ENCODE peak calls at places on chromosomes 13 and 19, in eight cellular contexts. D is AG04449, N is uterus, J is BE2C, V is retinal pigment epithelial cell, L is cardiac muscle cell, T is A549, P is pancreas. Q is an unnamed sample.

GRCh38 chr19:14565298-14565679 is 6.6 kb downstream of the NDUFB7 start:
- DNase-seq in D (no peak), N (no peak), J (no peak), V (no peak), L (no peak), T (no peak), P (no peak), Q (no peak)

GRCh38 chr19:55301459-55302331 is 17.9 kb downstream of the BRSK1 start:
- DNase-seq in D (no peak), N (peak), J (peak), V (no peak), L (peak), T (peak), P (peak), Q (no peak)

GRCh38 chr13:92297971-92298942 is 899.8 kb downstream of the GPC5 start:
- DNase-seq in D (no peak), N (no peak), J (no peak), V (no peak), L (no peak), T (no peak), P (no peak), Q (no peak)

GRCh38 chr19:5968431-5969373 is 9.2 kb downstream of the RANBP3 start:
- DNase-seq in D (no peak), N (no peak), J (no peak), V (no peak), L (no peak), T (no peak), P (peak), Q (no peak)

GRCh38 chr13:76879211-76879875 is 6.9 kb downstream of the KCTD12 start:
- DNase-seq in D (peak), N (peak), J (no peak), V (no peak), L (no peak), T (no peak), P (no peak), Q (no peak)

GRCh38 chr19:31892060-31892459 is 453.4 kb upstream of the ZNF507 start:
- DNase-seq in D (no peak), N (no peak), J (no peak), V (no peak), L (no peak), T (no peak), P (no peak), Q (no peak)

GRCh38 chr13:106152047-106152446 is 383.4 kb downstream of the EFNB2 start:
- DNase-seq in D (no peak), N (no peak), J (no peak), V (no peak), L (no peak), T (no peak), P (no peak), Q (no peak)

GRCh38 chr13:109785141-109785891 is 1.1 kb downstream of the IRS2 start:
- DNase-seq in D (no peak), N (peak), J (peak), V (no peak), L (peak), T (no peak), P (peak), Q (no peak)

GRCh38 chr13:66033924-66034323 is 1196.2 kb downstream of the PCDH9 start:
- DNase-seq in D (no peak), N (no peak), J (no peak), V (no peak), L (no peak), T (no peak), P (no peak), Q (no peak)

GRCh38 chr13:50921706-50922105 is 12.1 kb downstream of the RNASEH2B start:
- DNase-seq in D (no peak), N (no peak), J (no peak), V (no peak), L (no peak), T (no peak), P (no peak), Q (no peak)

GRCh38 chr19:44925114-44925891 is 10.9 kb downstream of the APOC1 start:
- DNase-seq in D (no peak), N (peak), J (no peak), V (no peak), L (no peak), T (no peak), P (no peak), Q (no peak)

GRCh38 chr13:35947315-35947714 is 183.9 kb downstream of the DCLK1 start:
- DNase-seq in D (no peak), N (no peak), J (no peak), V (no peak), L (no peak), T (no peak), P (no peak), Q (no peak)

GRCh38 chr13:83702021-83702420 is 180.3 kb downstream of the SLITRK1 start:
- DNase-seq in D (no peak), N (no peak), J (no peak), V (no peak), L (no peak), T (no peak), P (no peak), Q (no peak)

GRCh38 chr13:67224148-67224846 is 5.8 kb downstream of the PCDH9 start:
- DNase-seq in D (peak), N (peak), J (peak), V (peak), L (peak), T (peak), P (peak), Q (peak)

GRCh38 chr19:54317965-54318240 is 4.9 kb upstream of the LILRA5 start:
- DNase-seq in D (no peak), N (no peak), J (no peak), V (no peak), L (no peak), T (no peak), P (no peak), Q (no peak)

GRCh38 chr19:6677495-6677894 is 7.5 kb upstream of the TNFSF14 start:
- DNase-seq in D (no peak), N (no peak), J (no peak), V (no peak), L (no peak), T (no peak), P (no peak), Q (no peak)

GRCh38 chr13:86000546-86000945 is 201.3 kb upstream of the SLITRK6 start:
- DNase-seq in D (no peak), N (no peak), J (no peak), V (no peak), L (no peak), T (no peak), P (no peak), Q (no peak)

GRCh38 chr19:16337809-16338469 is 13.3 kb downstream of the KLF2 start:
- DNase-seq in D (no peak), N (no peak), J (no peak), V (no peak), L (no peak), T (no peak), P (no peak), Q (no peak)

GRCh38 chr19:16339361-16339725 is 14.7 kb downstream of the KLF2 start:
- DNase-seq in D (no peak), N (no peak), J (no peak), V (no peak), L (no peak), T (no peak), P (no peak), Q (no peak)

GRCh38 chr19:16340092-16340491 is 15.5 kb downstream of the KLF2 start:
- DNase-seq in D (no peak), N (no peak), J (no peak), V (peak), L (no peak), T (no peak), P (no peak), Q (no peak)

GRCh38 chr19:16340654-16341053 is 16.0 kb downstream of the KLF2 start:
- DNase-seq in D (no peak), N (no peak), J (no peak), V (no peak), L (no peak), T (no peak), P (no peak), Q (no peak)

DNA sequence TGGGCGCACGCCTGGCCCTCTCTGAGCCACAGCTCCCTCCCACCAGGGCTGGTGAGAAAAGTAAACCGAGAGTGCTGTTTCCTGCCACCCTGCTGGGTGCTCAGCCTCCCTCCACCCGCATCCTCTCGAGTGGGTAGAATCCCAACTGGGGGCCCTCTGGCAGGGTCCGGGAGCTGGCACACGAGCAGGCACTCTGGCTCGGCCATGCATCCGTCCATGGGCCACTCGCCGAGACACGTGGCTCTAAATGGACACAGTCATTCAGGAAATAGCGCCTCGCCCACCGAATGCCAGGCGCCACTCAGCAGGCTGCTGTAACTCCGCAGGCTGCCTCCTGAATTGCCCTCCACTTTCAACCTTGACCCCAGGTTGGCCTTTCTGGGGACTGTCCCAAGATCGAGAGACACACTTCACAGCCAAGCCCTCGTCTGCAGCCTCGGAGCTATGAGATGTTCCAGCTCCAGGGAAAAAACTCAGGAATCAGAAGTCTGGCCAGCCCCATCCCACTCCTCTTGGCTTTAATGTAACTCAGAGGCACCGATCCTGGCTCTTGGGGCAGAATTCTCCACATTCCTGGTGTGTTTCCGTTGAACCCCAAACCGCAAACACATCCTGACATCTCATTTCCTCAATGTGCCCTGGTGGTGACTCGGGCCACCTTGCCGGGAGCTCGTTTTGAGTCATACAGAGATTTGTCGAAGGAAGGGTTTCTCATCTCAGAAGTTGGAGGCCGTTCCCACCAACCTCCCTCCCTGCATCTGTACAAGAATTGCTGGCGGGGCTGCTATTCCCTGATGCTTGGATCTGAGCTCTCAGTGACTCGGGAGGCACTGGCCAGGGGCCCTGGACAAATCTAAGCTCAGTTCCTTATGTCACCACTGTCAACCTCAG is 14.1 kb downstream of the KLF2 start:
- DNase-seq in D (no peak), N (no peak), J (no peak), V (peak), L (no peak), T (peak), P (no peak), Q (peak)
- TF ChIP-seq CTCF in D (peak), N (no peak), J (no peak), V (no peak), L (no peak), T (no peak), P (no peak), Q (peak)

GRCh38 chr13:112894423-112894672 is 74.7 kb upstream of the MCF2L start:
- DNase-seq in D (no peak), N (no peak), J (no peak), V (no peak), L (no peak), T (no peak), P (no peak), Q (no peak)

GRCh38 chr13:112894673-112895481 is 74.1 kb upstream of the MCF2L start:
- DNase-seq in D (no peak), N (no peak), J (no peak), V (no peak), L (peak), T (no peak), P (peak), Q (no peak)

GRCh38 chr13:112897603-112897955 is 71.4 kb upstream of the MCF2L start:
- DNase-seq in D (no peak), N (no peak), J (no peak), V (no peak), L (no peak), T (no peak), P (no peak), Q (no peak)

GRCh38 chr13:112896736-112897602 is 72.0 kb upstream of the MCF2L start:
- DNase-seq in D (no peak), N (no peak), J (peak), V (no peak), L (no peak), T (no peak), P (peak), Q (no peak)

GRCh38 chr13:112895521-112896465 is 73.2 kb upstream of the MCF2L start:
- DNase-seq in D (no peak), N (no peak), J (no peak), V (no peak), L (no peak), T (no peak), P (peak), Q (no peak)
- H3K4me3 ChIP-seq in D (no peak), N (no peak), J (no peak), V (no peak), L (no peak), T (no peak), P (no peak), Q (no peak)

GRCh38 chr13:46492946-46493345 is 60.0 kb upstream of the LRCH1 start:
- DNase-seq in D (no peak), N (no peak), J (peak), V (no peak), L (peak), T (peak), P (no peak), Q (no peak)
- TF ChIP-seq CTCF in D (peak), N (peak), J (peak), V (peak), L (peak), T (peak), P (no peak), Q (peak)

GRCh38 chr19:984165-984967 is at the start of gene WDR18:
- DNase-seq in D (peak), N (peak), J (peak), V (no peak), L (peak), T (peak), P (peak), Q (peak)
- H3K4me3 ChIP-seq in D (peak), N (peak), J (peak), V (peak), L (peak), T (peak), P (peak), Q (peak)

GRCh38 chr19:2207008-2207407 is 29.1 kb downstream of the PLEKHJ1 start:
- DNase-seq in D (no peak), N (no peak), J (no peak), V (no peak), L (no peak), T (no peak), P (no peak), Q (no peak)

GRCh38 chr19:2210206-2210605 is 25.9 kb downstream of the PLEKHJ1 start:
- DNase-seq in D (no peak), N (no peak), J (no peak), V (no peak), L (no peak), T (no peak), P (no peak), Q (no peak)

GRCh38 chr19:2209408-2209807 is 26.7 kb downstream of the PLEKHJ1 start:
- DNase-seq in D (no peak), N (no peak), J (no peak), V (no peak), L (no peak), T (no peak), P (no peak), Q (no peak)

GRCh38 chr19:2208975-2209374 is 27.2 kb downstream of the PLEKHJ1 start:
- DNase-seq in D (no peak), N (no peak), J (no peak), V (no peak), L (no peak), T (no peak), P (no peak), Q (no peak)

DNA sequence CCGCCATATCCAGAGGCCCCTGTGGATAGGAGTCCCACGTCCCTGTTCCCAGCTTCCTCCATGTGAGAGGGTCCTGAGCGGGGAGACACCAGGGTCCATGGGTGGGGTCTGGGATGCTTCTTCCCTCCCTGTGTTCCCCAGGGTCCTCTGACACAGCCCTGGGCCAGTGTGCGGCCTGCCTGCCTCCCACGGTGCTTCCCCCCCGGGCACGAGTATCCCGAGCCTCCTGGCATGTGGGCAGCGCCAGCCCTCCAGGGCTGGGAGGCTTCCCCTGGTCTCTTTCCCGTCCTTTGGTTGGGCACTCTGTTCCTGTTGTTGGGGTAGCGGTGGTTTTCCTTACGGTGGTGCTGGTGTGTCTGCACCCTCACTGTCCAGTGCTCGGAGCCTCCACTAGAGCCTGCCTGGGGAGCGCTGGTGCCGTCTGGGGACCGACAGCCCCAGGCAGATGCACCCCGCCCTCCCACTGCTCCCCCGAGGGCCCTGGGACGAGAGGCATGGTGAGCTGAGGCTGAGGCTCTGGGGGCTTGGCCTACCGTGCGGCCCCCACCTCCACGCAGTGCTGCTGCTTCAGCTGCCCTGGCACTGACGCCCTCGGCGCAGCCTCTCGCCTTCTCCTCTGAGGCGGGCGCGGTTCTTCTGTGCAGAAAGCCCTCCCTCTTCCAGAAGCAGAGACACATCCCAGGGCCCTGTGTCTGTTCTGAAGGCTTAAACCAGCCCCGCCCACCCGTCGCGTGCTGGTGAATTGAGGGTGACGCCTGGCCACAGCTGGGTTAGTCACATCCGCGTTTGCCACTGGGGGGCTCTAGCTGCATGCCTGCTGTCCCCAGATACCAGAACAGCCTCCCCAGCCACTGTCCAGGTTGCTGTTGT is 27.9 kb downstream of the PLEKHJ1 start:
- DNase-seq in D (no peak), N (peak), J (peak), V (peak), L (peak), T (no peak), P (no peak), Q (peak)
- TF ChIP-seq CTCF in D (peak), N (no peak), J (no peak), V (peak), L (peak), T (no peak), P (no peak), Q (peak)

DNA sequence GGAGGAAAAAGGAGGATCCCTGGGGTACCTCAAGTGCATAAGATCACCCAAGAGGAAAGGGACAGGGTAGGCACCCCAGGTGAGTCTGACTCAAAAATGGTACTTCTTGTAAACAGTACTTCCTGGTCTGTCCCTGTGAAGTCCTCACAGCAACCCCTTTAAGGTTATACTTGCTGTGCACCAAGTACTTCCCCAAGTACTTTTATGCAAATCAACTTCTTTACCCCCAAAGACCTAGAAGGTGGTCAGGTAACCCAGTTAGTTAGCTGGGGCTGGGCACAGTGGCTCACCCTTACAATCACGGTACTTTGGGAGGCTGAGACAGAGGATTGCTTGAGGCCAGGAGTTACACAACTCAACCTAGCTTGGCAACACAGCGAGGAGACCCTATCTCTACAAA is 2.5 kb downstream of the CALR start:
- DNase-seq in D (no peak), N (no peak), J (no peak), V (no peak), L (no peak), T (no peak), P (no peak), Q (no peak)
- H3K4me3 ChIP-seq in D (peak), N (no peak), J (peak), V (peak), L (no peak), T (no peak), P (no peak), Q (no peak)

DNA sequence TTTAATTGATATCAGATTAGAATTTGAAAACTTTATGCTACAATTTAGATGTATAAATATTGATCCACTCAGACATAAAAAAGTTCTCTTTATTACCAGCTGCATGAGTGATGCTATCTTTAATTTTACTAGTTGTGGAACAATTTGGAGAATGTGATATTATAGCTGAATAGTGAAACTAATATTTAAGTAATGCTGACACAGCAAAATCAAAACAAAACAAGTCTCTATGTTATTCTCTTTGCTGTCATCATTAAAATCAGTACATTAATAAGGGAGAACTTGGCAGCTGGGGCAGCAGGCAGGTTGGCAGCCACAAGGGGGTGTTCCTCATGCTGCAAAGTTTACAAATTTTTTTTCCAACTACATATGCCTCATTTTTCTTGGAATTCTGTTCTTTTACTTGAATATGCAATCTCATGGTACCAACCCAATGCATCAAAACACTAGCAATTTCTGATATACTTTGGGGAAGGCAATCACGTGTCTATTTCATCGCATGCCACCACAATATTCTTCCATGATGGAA is 585.3 kb downstream of the FGF9 start:
- DNase-seq in D (no peak), N (no peak), J (no peak), V (no peak), L (no peak), T (no peak), P (no peak), Q (no peak)
- TF ChIP-seq CTCF in D (no peak), N (no peak), J (peak), V (peak), L (no peak), T (no peak), P (no peak), Q (no peak)

GRCh38 chr13:24100152-24100551 is 60.4 kb upstream of the SPATA13 start:
- DNase-seq in D (no peak), N (no peak), J (no peak), V (no peak), L (no peak), T (no peak), P (no peak), Q (no peak)

GRCh38 chr13:24097667-24098066 is 62.9 kb upstream of the SPATA13 start:
- DNase-seq in D (no peak), N (no peak), J (no peak), V (no peak), L (no peak), T (no peak), P (no peak), Q (no peak)

GRCh38 chr13:24096659-24097058 is 63.9 kb upstream of the SPATA13 start:
- DNase-seq in D (no peak), N (no peak), J (no peak), V (no peak), L (no peak), T (no peak), P (no peak), Q (no peak)

GRCh38 chr13:24092108-24092507 is 68.4 kb upstream of the SPATA13 start:
- DNase-seq in D (no peak), N (no peak), J (no peak), V (no peak), L (no peak), T (no peak), P (no peak), Q (no peak)

GRCh38 chr13:24097064-24097463 is 63.5 kb upstream of the SPATA13 start:
- DNase-seq in D (peak), N (no peak), J (no peak), V (peak), L (no peak), T (no peak), P (no peak), Q (peak)
- H3K4me3 ChIP-seq in D (no peak), N (no peak), J (no peak), V (no peak), L (no peak), T (no peak), P (no peak), Q (no peak)